ENCODE peak calls at places on chromosomes 6 and 20, in seven cellular contexts. K is kidney epithelial cell, Q is keratinocyte, X is ureter, Z is foreskin melanocyte, L is EL, R is NCI-H345. O is an unnamed sample.
A peak's percentile ranks its signal among the peaks of the same experiment; 100 is the strongest.

GRCh38 chr6:144158133-144158532 is 7.8 kb downstream of the STX11 start:
- DNase-seq in K (peak; percentile 37), Q (no peak), X (no peak), Z (peak; percentile 71), L (peak; percentile 98), R (no peak), O (peak; percentile 88)

GRCh38 chr6:42387336-42387735 is 64.4 kb downstream of the TRERF1 start:
- DNase-seq in K (no peak), Q (no peak), X (no peak), Z (no peak), L (no peak), R (no peak), O (no peak)

GRCh38 chr20:47334022-47334551 is 22.4 kb downstream of the ZMYND8 start:
- DNase-seq in K (peak; percentile 77), Q (peak; percentile 85), X (no peak), Z (peak; percentile 99), L (peak; percentile 98), R (peak; percentile 28), O (peak; percentile 96)

GRCh38 chr6:16802071-16802470 is 40.8 kb upstream of the ATXN1 start:
- DNase-seq in K (no peak), Q (no peak), X (no peak), Z (no peak), L (peak; percentile 13), R (no peak), O (peak; percentile 48)

GRCh38 chr6:53679446-53679933 is 13.9 kb upstream of the KLHL31 start:
- DNase-seq in K (peak; percentile 10), Q (no peak), X (no peak), Z (no peak), L (peak; percentile 28), R (no peak), O (peak; percentile 46)

GRCh38 chr6:69622230-69622629 is 174.6 kb downstream of the LMBRD1 start:
- DNase-seq in K (no peak), Q (no peak), X (no peak), Z (no peak), L (no peak), R (no peak), O (no peak)

GRCh38 chr6:48835421-48835958 is 627.6 kb downstream of the MMUT start:
- DNase-seq in K (no peak), Q (no peak), X (no peak), Z (no peak), L (peak; percentile 48), R (no peak), O (no peak)

GRCh38 chr20:45317826-45318225 is 9.7 kb upstream of the MATN4 start:
- DNase-seq in K (no peak), Q (no peak), X (no peak), Z (no peak), L (no peak), R (no peak), O (no peak)

GRCh38 chr6:11754625-11755289 is 23.8 kb downstream of the ADTRP start:
- DNase-seq in K (no peak), Q (no peak), X (no peak), Z (no peak), L (peak; percentile 21), R (no peak), O (peak; percentile 66)

GRCh38 chr20:61640171-61640570 is 388.1 kb downstream of the CDH4 start:
- DNase-seq in K (no peak), Q (peak; percentile 49), X (no peak), Z (no peak), L (peak; percentile 29), R (no peak), O (peak; percentile 26)

GRCh38 chr20:2799688-2800589 is 488 bp downstream of the CPXM1 start:
- DNase-seq in K (no peak), Q (no peak), X (no peak), Z (no peak), L (no peak), R (no peak), O (peak; percentile 7)

GRCh38 chr6:3176562-3177355 is 19.4 kb upstream of the TUBB2A start:
- DNase-seq in K (peak; percentile 73), Q (peak; percentile 61), X (no peak), Z (peak; percentile 52), L (peak; percentile 92), R (no peak), O (peak; percentile 98)

GRCh38 chr6:122122686-122123085 is 276.8 kb upstream of the HSF2 start:
- DNase-seq in K (no peak), Q (no peak), X (no peak), Z (no peak), L (no peak), R (no peak), O (no peak)

GRCh38 chr6:136582702-136583471 is 32.7 kb upstream of the MAP7 start:
- DNase-seq in K (no peak), Q (no peak), X (no peak), Z (peak; percentile 27), L (peak; percentile 72), R (peak; percentile 25), O (peak; percentile 94)

GRCh38 chr6:37456126-37456525 is 23.1 kb downstream of the CMTR1 start:
- DNase-seq in K (no peak), Q (no peak), X (no peak), Z (no peak), L (peak; percentile 87), R (no peak), O (peak; percentile 88)

GRCh38 chr6:1538810-1539482 is 70.8 kb upstream of the FOXC1 start:
- DNase-seq in K (no peak), Q (no peak), X (no peak), Z (no peak), L (no peak), R (no peak), O (no peak)

GRCh38 chr6:109406196-109406595 is 23.9 kb upstream of the CD164 start:
- DNase-seq in K (no peak), Q (no peak), X (no peak), Z (no peak), L (no peak), R (no peak), O (peak; percentile 63)

GRCh38 chr6:20877008-20877937 is 343.0 kb downstream of the CDKAL1 start:
- DNase-seq in K (peak; percentile 97), Q (peak; percentile 80), X (peak; percentile 56), Z (peak; percentile 90), L (peak; percentile 94), R (no peak), O (peak; percentile 97)

GRCh38 chr20:50304883-50305635 is 114.4 kb downstream of the CEBPB start:
- DNase-seq in K (no peak), Q (no peak), X (peak; percentile 74), Z (no peak), L (peak; percentile 97), R (no peak), O (peak; percentile 99)

GRCh38 chr20:32877507-32877906 is 18.8 kb downstream of the EFCAB8 start:
- DNase-seq in K (no peak), Q (no peak), X (no peak), Z (no peak), L (peak; percentile 43), R (no peak), O (peak; percentile 80)

GRCh38 chr6:36314221-36315014 is 22.3 kb downstream of the BNIP5 start:
- DNase-seq in K (peak; percentile 35), Q (peak; percentile 66), X (no peak), Z (no peak), L (peak; percentile 33), R (no peak), O (no peak)

GRCh38 chr6:130223508-130223907 is 757 bp upstream of the SAMD3 start:
- DNase-seq in K (no peak), Q (no peak), X (no peak), Z (no peak), L (peak; percentile 23), R (no peak), O (no peak)

GRCh38 chr20:57856658-57857057 is 146.8 kb upstream of the PMEPA1 start:
- DNase-seq in K (no peak), Q (no peak), X (no peak), Z (no peak), L (no peak), R (no peak), O (no peak)

GRCh38 chr6:121651420-121651819 is 216.0 kb downstream of the GJA1 start:
- DNase-seq in K (no peak), Q (no peak), X (no peak), Z (no peak), L (no peak), R (no peak), O (peak; percentile 59)

GRCh38 chr6:15627829-15628228 is 35.0 kb downstream of the DTNBP1 start:
- DNase-seq in K (no peak), Q (no peak), X (no peak), Z (no peak), L (no peak), R (no peak), O (no peak)

O was measured in IMR-90.